ENCODE peak calls at places on chromosomes 3 and 15, in ten cellular contexts. C is caudate nucleus, Z is H4, Y is left cardiac atrium, D is T-helper 2 cell, E is RCC 7860, L is stromal cell of bone marrow, A is B cell, V is amniotic stem cell, R is NCI-H2081 treated with DMSO at 0.1 percent for 48 hours. K is an unnamed sample.

GRCh38 chr3:154090116-154090420 is 31.1 kb upstream of the ARHGEF26 start:
- DNase-seq in C (no peak), Z (no peak), Y (no peak), D (no peak), E (no peak), L (peak), A (no peak), V (no peak), R (no peak), K (no peak)

GRCh38 chr3:159830523-159831151 is 158.0 kb upstream of the IL12A start:
- DNase-seq in C (no peak), Z (peak), Y (no peak), D (no peak), E (no peak), L (no peak), A (no peak), V (no peak), R (no peak), K (no peak)

GRCh38 chr3:13223574-13224237 is 150.5 kb upstream of the IQSEC1 start:
- DNase-seq in C (no peak), Z (no peak), Y (peak), D (no peak), E (no peak), L (no peak), A (no peak), V (no peak), R (no peak), K (no peak)

GRCh38 chr3:129425213-129425612 is 3.2 kb downstream of the EFCAB12 start:
- DNase-seq in C (no peak), Z (no peak), Y (no peak), D (no peak), E (no peak), L (no peak), A (no peak), V (no peak), R (no peak), K (no peak)

GRCh38 chr3:185988816-185989175 is 51.0 kb upstream of the TRA2B start:
- DNase-seq in C (no peak), Z (no peak), Y (no peak), D (no peak), E (no peak), L (no peak), A (no peak), V (no peak), R (no peak), K (no peak)

GRCh38 chr3:185796431-185797107 is 28.3 kb downstream of the IGF2BP2 start:
- DNase-seq in C (no peak), Z (peak), Y (no peak), D (no peak), E (peak), L (no peak), A (no peak), V (no peak), R (no peak), K (no peak)

GRCh38 chr15:38076806-38077205 is 142.4 kb downstream of the TMCO5A start:
- DNase-seq in C (no peak), Z (no peak), Y (no peak), D (no peak), E (no peak), L (no peak), A (peak), V (no peak), R (no peak), K (no peak)

GRCh38 chr15:39667382-39668127 is 86.7 kb downstream of the THBS1 start:
- DNase-seq in C (no peak), Z (no peak), Y (no peak), D (no peak), E (no peak), L (no peak), A (no peak), V (no peak), R (no peak), K (no peak)

GRCh38 chr3:99172736-99173657 is 271.5 kb upstream of the DCBLD2 start:
- DNase-seq in C (no peak), Z (peak), Y (peak), D (no peak), E (peak), L (peak), A (no peak), V (peak), R (no peak), K (no peak)

GRCh38 chr3:15097889-15098288 is 1.1 kb downstream of the RBSN start:
- DNase-seq in C (no peak), Z (no peak), Y (no peak), D (no peak), E (peak), L (no peak), A (peak), V (no peak), R (no peak), K (no peak)